ENCODE peak calls at places on chromosomes 11 and 22, in four cellular contexts. N is lung, Q is IMR-90, V is ovary. U is an unnamed sample. For H3K4me1, the result is how much of the 10 kb centered on the place peaks cover.

GRCh38 chr11:60919956-60920355 is 4.3 kb upstream of the TMEM132A start:
- DNase-seq in N (no peak), Q (no peak), V (no peak), U (no peak)

GRCh38 chr11:6523253-6523652 is 26.2 kb downstream of the DNHD1 start:
- DNase-seq in N (no peak), Q (peak), V (no peak), U (no peak)

GRCh38 chr11:10844364-10844763 is 13.5 kb downstream of the ZBED5 start:
- DNase-seq in N (no peak), Q (peak), V (no peak), U (no peak)

GRCh38 chr22:30116362-30117117 is 36.3 kb downstream of the HORMAD2 start:
- DNase-seq in N (no peak), Q (peak), V (no peak), U (no peak)

GRCh38 chr11:61152816-61153592 is 8.2 kb downstream of the VPS37C start:
- DNase-seq in N (no peak), Q (peak), V (no peak), U (no peak)

GRCh38 chr11:3134651-3135490 is 30.2 kb downstream of the OSBPL5 start:
- DNase-seq in N (no peak), Q (no peak), V (peak), U (no peak)

GRCh38 chr22:20523118-20523983 is 15.9 kb downstream of the MED15 start:
- DNase-seq in N (no peak), Q (peak), V (no peak), U (no peak)

GRCh38 chr11:2434506-2435255 is 9.6 kb downstream of the TRPM5 start:
- DNase-seq in N (no peak), Q (no peak), V (no peak), U (no peak)

GRCh38 chr11:85180528-85180927 is 446.6 kb downstream of the DLG2 start:
- DNase-seq in N (no peak), Q (no peak), V (no peak), U (no peak)

GRCh38 chr22:44357296-44357961 is 44.7 kb upstream of the SHISAL1 start:
- DNase-seq in N (no peak), Q (no peak), V (no peak), U (no peak)

GRCh38 chr11:25901415-25901814 is 430.5 kb upstream of the ANO3 start:
- DNase-seq in N (no peak), Q (no peak), V (no peak), U (no peak)

GRCh38 chr11:43649501-43649900 is 31.0 kb upstream of the HSD17B12 start:
- DNase-seq in N (no peak), Q (no peak), V (no peak), U (no peak)

GRCh38 chr11:13355191-13355590 is 77.6 kb downstream of the BMAL1 start:
- DNase-seq in N (no peak), Q (no peak), V (no peak), U (no peak)

GRCh38 chr11:11163256-11163655 is 189.8 kb downstream of the CSNK2A3 start:
- DNase-seq in N (no peak), Q (no peak), V (no peak), U (no peak)

GRCh38 chr11:90204407-90204806 is 18.4 kb downstream of the CHORDC1 start:
- DNase-seq in N (no peak), Q (no peak), V (no peak), U (no peak)
- H3K4me3 ChIP-seq in N (no peak), Q (no peak), V (no peak), U (no peak)

DNA sequence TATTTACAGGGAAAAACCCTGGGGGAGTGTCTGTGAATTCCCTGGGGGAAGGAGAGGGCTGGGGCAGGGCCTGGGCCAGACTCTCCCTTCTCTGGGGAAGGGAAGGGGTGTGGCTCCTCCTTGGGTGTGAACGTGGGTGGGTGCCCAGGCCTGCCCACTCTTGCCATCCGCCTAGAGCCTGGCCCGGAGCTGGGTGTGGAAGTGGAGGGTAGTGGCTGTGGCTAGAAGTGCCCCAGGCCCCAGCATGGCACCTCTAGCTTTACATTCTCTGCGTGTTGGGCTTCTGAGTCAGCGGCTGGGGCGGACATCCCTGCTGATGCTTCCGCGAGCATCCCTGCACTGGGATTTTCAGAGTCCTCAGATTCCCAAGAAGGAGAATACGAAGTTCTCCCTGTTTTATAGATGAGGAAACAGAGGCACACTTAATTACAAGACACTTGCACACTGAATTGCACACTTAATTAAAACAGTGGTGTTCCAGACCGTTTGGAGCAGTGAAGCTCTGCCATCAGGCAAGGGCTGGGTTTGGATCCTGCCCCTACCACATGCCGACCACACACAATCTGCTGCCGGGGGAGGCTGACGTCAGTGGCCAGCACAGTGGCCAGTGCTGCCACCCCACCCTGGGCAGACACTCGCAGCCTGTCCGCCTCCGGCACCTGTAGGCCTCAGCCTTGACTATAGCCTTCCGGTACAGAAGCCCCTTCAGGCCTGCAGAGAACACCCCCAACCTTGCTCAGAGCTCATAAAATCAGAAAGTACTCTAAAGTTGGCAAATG is 7.6 kb downstream of the BAD start:
- DNase-seq in N (no peak), Q (no peak), V (peak), U (no peak)
- H3K27ac ChIP-seq in N (no peak), Q (no peak), V (no peak), U (no peak)

DNA sequence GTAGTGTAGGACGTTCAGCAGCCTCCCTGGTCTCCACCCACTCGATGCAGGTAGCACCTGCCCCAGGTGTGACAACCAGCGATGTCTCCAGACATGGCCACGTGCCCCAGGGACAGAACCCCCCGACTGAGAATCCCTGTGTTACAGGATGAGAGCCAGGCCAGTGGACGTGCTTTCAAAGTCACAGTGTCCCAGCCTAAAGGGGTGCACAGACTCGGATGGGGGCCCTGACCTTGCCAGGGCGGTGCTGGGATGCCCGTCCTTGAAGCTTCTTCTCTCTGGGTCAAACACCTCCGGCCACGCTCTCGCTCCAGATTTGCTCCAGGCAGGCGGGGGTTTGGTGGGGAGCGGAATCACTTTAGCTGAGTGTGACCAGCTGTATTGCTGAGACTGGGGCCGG is 23.3 kb upstream of the GAL start:
- DNase-seq in N (no peak), Q (no peak), V (no peak), U (no peak)
- H3K4me1 ChIP-seq in N (under half), Q (under half), V (under half), U (under half)

GRCh38 chr11:44700009-44700408 is 26.8 kb upstream of the TSPAN18 start:
- DNase-seq in N (no peak), Q (no peak), V (no peak), U (no peak)

GRCh38 chr11:44707094-44707493 is 19.7 kb upstream of the TSPAN18 start:
- DNase-seq in N (no peak), Q (no peak), V (no peak), U (no peak)

GRCh38 chr11:44699497-44699896 is 27.3 kb upstream of the TSPAN18 start:
- DNase-seq in N (no peak), Q (no peak), V (no peak), U (no peak)

GRCh38 chr11:44701276-44701675 is 25.5 kb upstream of the TSPAN18 start:
- DNase-seq in N (no peak), Q (no peak), V (no peak), U (no peak)

GRCh38 chr11:44702897-44703296 is 23.9 kb upstream of the TSPAN18 start:
- DNase-seq in N (no peak), Q (no peak), V (peak), U (no peak)
- H3K4me3 ChIP-seq in N (no peak), Q (no peak), V (no peak), U (no peak)

DNA sequence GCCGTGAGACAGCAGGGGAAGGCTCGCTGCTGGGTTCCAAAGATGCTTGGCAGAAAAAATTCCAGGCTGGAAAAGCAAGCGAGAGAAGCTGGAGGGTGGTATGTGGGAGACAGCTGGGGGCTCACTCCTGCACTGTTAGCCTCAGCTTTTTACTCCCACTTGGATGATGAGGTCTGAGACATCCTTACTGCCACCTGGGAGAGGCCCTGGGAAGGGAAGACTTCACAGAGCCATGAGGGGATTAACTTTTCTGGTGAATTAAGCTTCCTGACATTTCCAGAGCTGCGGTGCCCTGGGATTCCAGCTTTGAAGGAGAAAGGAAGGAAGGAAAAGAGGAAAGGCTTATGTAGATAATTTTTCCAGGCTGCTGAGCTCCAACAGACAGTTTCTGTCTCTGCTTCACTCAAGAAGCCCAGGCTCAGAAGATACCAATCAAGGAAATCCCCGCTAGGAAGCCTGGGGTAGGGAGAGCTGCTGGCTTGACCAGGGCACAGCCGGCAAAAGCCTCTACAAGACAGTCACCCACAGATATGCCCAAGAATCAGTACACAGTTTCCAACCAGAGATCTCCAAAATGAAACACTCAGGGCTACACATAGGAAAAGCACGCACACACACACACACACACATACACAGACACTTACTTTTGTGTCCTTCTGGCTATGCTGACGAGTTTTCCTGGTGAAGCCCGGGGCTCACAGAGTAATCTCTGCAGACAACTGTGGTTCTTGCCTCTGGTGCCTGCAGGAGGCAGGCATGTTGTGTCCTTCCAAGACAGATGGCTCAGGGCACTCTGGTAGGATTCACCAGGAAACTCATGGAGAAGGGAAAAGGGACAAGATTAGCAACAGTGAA is 907 bp downstream of the MCHR1 start:
- DNase-seq in N (no peak), Q (peak), V (no peak), U (no peak)
- H3K27ac ChIP-seq in N (no peak), Q (no peak), V (peak), U (no peak)

GRCh38 chr11:19868281-19868821 is 155.7 kb downstream of the NAV2 start:
- DNase-seq in N (peak), Q (peak), V (no peak), U (no peak)
- H3K4me1 ChIP-seq in N (under half), Q (under half), V (under half), U (under half)

U was measured in CD8-positive, alpha-beta memory T cell.